ENCODE peak calls at places on chromosomes 6 and 20, in five cellular contexts. G is OCI-M1, E is uterus, V is endothelial cell of umbilical vein, N is esophagus squamous epithelium. K is an unnamed sample.

GRCh38 chr6:149334682-149335160 is 17.2 kb downstream of the TAB2 start:
- DNase-seq in G (no peak), E (no peak), V (peak), N (no peak), K (no peak)

GRCh38 chr6:137486388-137486787 is 7.8 kb downstream of the OLIG3 start:
- DNase-seq in G (no peak), E (no peak), V (no peak), N (no peak), K (no peak)

GRCh38 chr6:31495580-31495979 is 2.4 kb upstream of the MICB start:
- DNase-seq in G (no peak), E (no peak), V (peak), N (no peak), K (no peak)

GRCh38 chr6:166862287-166862977 is 93.9 kb downstream of the RNASET2 start:
- DNase-seq in G (no peak), E (no peak), V (no peak), N (no peak), K (no peak)

GRCh38 chr6:143675946-143676345 is 1.8 kb upstream of the PHACTR2 start:
- DNase-seq in G (peak), E (no peak), V (no peak), N (no peak), K (no peak)

GRCh38 chr6:22322103-22322882 is 25.5 kb upstream of the PRL start:
- DNase-seq in G (no peak), E (no peak), V (peak), N (no peak), K (no peak)

GRCh38 chr6:30508890-30509736 is 19.8 kb downstream of the HLA-E start:
- DNase-seq in G (peak), E (no peak), V (peak), N (no peak), K (no peak)

GRCh38 chr6:151723152-151723551 is 84.3 kb upstream of the ESR1 start:
- DNase-seq in G (no peak), E (no peak), V (no peak), N (no peak), K (no peak)

GRCh38 chr6:167930300-167930699 is 67.2 kb upstream of the KIF25 start:
- DNase-seq in G (no peak), E (no peak), V (no peak), N (no peak), K (no peak)

GRCh38 chr20:41081276-41081814 is 52.7 kb downstream of the TOP1 start:
- DNase-seq in G (no peak), E (no peak), V (no peak), N (no peak), K (no peak)

GRCh38 chr20:58418949-58419748 is 30.1 kb downstream of the VAPB start:
- DNase-seq in G (no peak), E (no peak), V (no peak), N (no peak), K (no peak)

GRCh38 chr20:44083220-44083933 is 103.6 kb downstream of the JPH2 start:
- DNase-seq in G (no peak), E (no peak), V (no peak), N (no peak), K (no peak)

K was measured in sciatic nerve.